ENCODE peak calls at places on chromosomes 6 and 20, in nine cellular contexts. I, U, R, Y, H, W, V, G and M are unnamed samples.

GRCh38 chr20:1807394-1807793 is 87.8 kb upstream of the SIRPA start:
- DNase-seq in H (no peak), I (no peak), G (no peak), V (no peak), Y (no peak), W (no peak), U (no peak), R (no peak), M (no peak)

GRCh38 chr20:40849456-40849855 is 160.4 kb upstream of the MAFB start:
- DNase-seq in V (no peak), I (no peak), G (no peak), W (no peak), Y (no peak), R (no peak), H (no peak), U (no peak), M (no peak)

GRCh38 chr6:72560721-72561593 is 60.9 kb upstream of the KCNQ5 start:
- DNase-seq in U (no peak), Y (no peak), R (no peak), V (no peak), G (peak), I (no peak), W (no peak), H (no peak), M (peak)

GRCh38 chr6:15073344-15073789 is 172.5 kb upstream of the JARID2 start:
- DNase-seq in R (no peak), H (peak), U (no peak), Y (no peak), V (no peak), G (peak), W (no peak), I (peak), M (no peak)

GRCh38 chr6:7811441-7811840 is 85.5 kb downstream of the BMP6 start:
- DNase-seq in R (no peak), I (no peak), H (no peak), U (no peak), V (no peak), W (no peak), Y (no peak), G (no peak), M (no peak)

GRCh38 chr20:62523473-62524203 is 47.8 kb upstream of the GATA5 start:
- DNase-seq in H (no peak), G (no peak), U (peak), V (no peak), R (no peak), I (no peak), W (no peak), Y (peak), M (no peak)

GRCh38 chr20:46870041-46870440 is 24.6 kb upstream of the EYA2 start:
- DNase-seq in R (no peak), W (no peak), U (no peak), Y (no peak), G (no peak), H (no peak), I (no peak), V (no peak), M (no peak)

GRCh38 chr6:45376310-45377040 is 1.3 kb downstream of the SUPT3H start:
- DNase-seq in V (no peak), U (no peak), R (no peak), W (no peak), G (peak), I (no peak), H (no peak), Y (no peak), M (peak)

GRCh38 chr6:124255296-124255695 is 451.6 kb downstream of the NKAIN2 start:
- DNase-seq in Y (no peak), W (no peak), U (no peak), R (no peak), G (no peak), H (no peak), I (no peak), V (no peak), M (no peak)

GRCh38 chr6:19303381-19303780 is 533.8 kb upstream of the ID4 start:
- DNase-seq in R (peak), I (peak), H (no peak), U (no peak), Y (no peak), W (no peak), V (no peak), G (no peak), M (no peak)

GRCh38 chr20:496126-496696 is 33.9 kb upstream of the TBC1D20 start:
- DNase-seq in U (no peak), R (no peak), Y (no peak), H (no peak), V (peak), I (peak), W (no peak), G (no peak), M (peak)

GRCh38 chr6:30394139-30394538 is 49.2 kb downstream of the RPP21 start:
- DNase-seq in H (no peak), Y (no peak), V (no peak), G (no peak), I (no peak), R (no peak), U (no peak), W (no peak), M (no peak)

GRCh38 chr6:13074746-13075490 is 253.4 kb downstream of the TBC1D7 start:
- DNase-seq in R (no peak), U (no peak), W (no peak), I (no peak), Y (no peak), G (no peak), H (no peak), V (no peak), M (no peak)

GRCh38 chr6:153790048-153790447 is 249.0 kb upstream of the OPRM1 start:
- DNase-seq in Y (no peak), R (no peak), W (no peak), V (peak), I (no peak), U (no peak), G (no peak), H (no peak), M (peak)

GRCh38 chr6:121780325-121781313 is 345.2 kb downstream of the GJA1 start:
- DNase-seq in G (peak), I (peak), V (peak), W (peak), Y (no peak), H (no peak), U (no peak), R (no peak), M (peak)

GRCh38 chr6:38552136-38552535 is 87.6 kb downstream of the BTBD9 start:
- DNase-seq in W (no peak), H (no peak), V (no peak), I (no peak), G (no peak), U (no peak), Y (no peak), R (no peak), M (no peak)

GRCh38 chr6:84791233-84791632 is 26.8 kb upstream of the TBX18 start:
- DNase-seq in U (no peak), I (no peak), W (no peak), Y (no peak), H (no peak), V (no peak), G (no peak), R (no peak), M (peak)

GRCh38 chr20:63428906-63429575 is 43.4 kb downstream of the KCNQ2 start:
- DNase-seq in I (no peak), H (no peak), G (no peak), V (no peak), U (no peak), Y (no peak), W (no peak), R (no peak), M (no peak)

GRCh38 chr20:63471719-63472158 is 716 bp downstream of the KCNQ2 start:
- DNase-seq in V (no peak), G (no peak), H (no peak), I (no peak), Y (no peak), R (no peak), U (no peak), W (no peak), M (no peak)

GRCh38 chr6:52087498-52087999 is at the start of gene PKHD1:
- DNase-seq in R (no peak), I (no peak), U (no peak), W (no peak), G (peak), Y (no peak), H (no peak), V (peak), M (no peak)